ENCODE peak calls at places on chromosomes 5 and 9, in ten cellular contexts. V is ascending aorta; W is H9; Z is prostate gland; A is type B pancreatic cell; T is GM13976; S is epithelial cell of proximal tubule; O is sigmoid colon; B is left ventricle myocardium inferior; H is activated CD8-positive, alpha-beta T cell treated with anti-CD3 and anti-CD28 coated beads for 36 hours. R is an unnamed sample.

GRCh38 chr5:124025306-124025705 is 513.3 kb downstream of the CSNK1G3 start:
- DNase-seq in H (no peak), A (no peak), Z (no peak), V (no peak), S (no peak), B (no peak), T (no peak), W (peak; percentile 30), O (no peak), R (no peak)

GRCh38 chr5:147949711-147950573 is 43.6 kb upstream of the C5orf46 start:
- DNase-seq in T (peak; percentile 58), Z (no peak), H (no peak), W (no peak), S (peak; percentile 18), A (no peak), V (no peak), B (no peak), O (no peak), R (no peak)

GRCh38 chr5:160054047-160054446 is 45.1 kb downstream of the TTC1 start:
- DNase-seq in B (no peak), A (no peak), O (no peak), W (no peak), Z (no peak), S (no peak), T (no peak), H (no peak), V (no peak), R (no peak)

GRCh38 chr9:118170032-118170955 is 466.1 kb downstream of the TLR4 start:
- DNase-seq in A (no peak), B (no peak), S (peak; percentile 13), H (no peak), Z (peak; percentile 6), T (peak; percentile 4), O (no peak), W (peak; percentile 74), V (no peak), R (no peak)

GRCh38 chr5:130337179-130337888 is 433.1 kb downstream of the CHSY3 start:
- DNase-seq in S (peak; percentile 29), Z (no peak), O (no peak), A (no peak), H (no peak), V (no peak), W (no peak), B (no peak), T (no peak), R (no peak)

GRCh38 chr9:34443976-34444375 is 14.4 kb downstream of the FAM219A start:
- DNase-seq in Z (no peak), W (no peak), V (no peak), B (no peak), T (no peak), H (no peak), S (no peak), A (no peak), O (no peak), R (no peak)

GRCh38 chr9:106828965-106829364 is 34.0 kb upstream of the ZNF462 start:
- DNase-seq in B (no peak), S (no peak), T (no peak), Z (no peak), A (no peak), V (no peak), O (no peak), H (no peak), W (no peak), R (no peak)

GRCh38 chr5:1312993-1313833 is 18.3 kb upstream of the TERT start:
- DNase-seq in O (peak; percentile 51), T (peak; percentile 75), B (no peak), W (peak; percentile 20), Z (no peak), A (peak; percentile 43), H (peak; percentile 69), V (no peak), S (no peak), R (peak; percentile 80)

GRCh38 chr9:137167752-137168574 is 1.9 kb downstream of the LRRC26 start:
- DNase-seq in A (no peak), Z (no peak), V (no peak), B (no peak), S (no peak), W (peak; percentile 69), H (no peak), T (peak; percentile 59), O (no peak), R (no peak)

DNA sequence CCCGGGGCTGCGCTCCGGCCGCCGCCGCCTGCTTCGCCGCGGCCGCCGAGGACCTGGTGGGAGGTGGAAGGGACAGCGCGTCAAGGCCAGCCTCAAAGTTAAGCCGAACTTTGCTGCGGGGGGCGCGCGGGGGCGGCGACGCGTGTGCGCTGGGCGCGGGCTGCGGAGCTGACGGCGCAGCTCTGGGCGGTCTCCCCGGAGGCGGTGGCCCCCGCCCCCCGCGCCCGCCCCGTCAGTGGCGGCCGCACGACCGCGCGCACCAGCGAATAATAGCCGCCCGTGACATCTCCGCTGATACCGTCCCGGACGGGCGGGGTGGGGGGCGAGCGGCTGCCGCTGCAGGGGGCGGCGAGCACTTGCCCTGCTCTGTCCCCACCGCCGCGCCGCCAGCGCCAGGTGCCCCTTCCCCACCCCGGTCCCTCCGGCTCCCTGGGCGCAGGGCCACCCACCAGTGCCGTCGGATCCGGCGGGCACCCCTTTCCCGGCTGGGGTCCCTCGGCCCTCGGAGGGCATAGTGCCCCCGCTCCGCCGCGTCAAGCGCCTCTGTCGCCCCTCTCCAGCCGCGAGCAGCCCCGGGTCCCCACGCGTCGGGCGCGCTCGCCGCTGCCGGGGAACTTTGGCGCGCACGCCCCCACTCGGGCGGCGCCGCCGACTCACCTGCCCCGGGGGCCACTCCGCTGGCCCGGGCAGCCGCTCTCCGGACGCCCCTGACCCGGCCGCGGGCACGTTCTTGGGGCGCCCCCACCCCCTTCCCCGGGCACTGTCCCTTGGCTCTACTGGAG is 772 bp upstream of the FAM78A start:
- DNase-seq in W (no peak), V (no peak), H (peak; percentile 54), B (no peak), O (no peak), Z (no peak), A (no peak), T (peak; percentile 68), S (no peak), R (no peak)
- TF ChIP-seq CTCF in W (no peak), V (no peak), H (no peak), B (peak; percentile 16), O (no peak), Z (no peak), A (no peak), T (peak; percentile 15), S (no peak), R (no peak)

GRCh38 chr5:79922626-79923025 is 68.4 kb downstream of the MTX3 start:
- DNase-seq in H (no peak), A (no peak), W (no peak), S (no peak), T (no peak), B (no peak), O (no peak), V (no peak), Z (no peak), R (no peak)

GRCh38 chr5:79929095-79929494 is 62.0 kb downstream of the MTX3 start:
- DNase-seq in W (no peak), V (no peak), T (no peak), B (no peak), H (no peak), Z (no peak), A (no peak), S (no peak), O (no peak), R (no peak)

GRCh38 chr5:79923431-79923830 is 67.6 kb downstream of the MTX3 start:
- DNase-seq in A (no peak), B (no peak), O (no peak), V (no peak), S (no peak), Z (no peak), T (no peak), W (no peak), H (no peak), R (no peak)

GRCh38 chr5:79924936-79925893 is 65.8 kb downstream of the MTX3 start:
- DNase-seq in H (peak; percentile 51), T (no peak), Z (no peak), S (no peak), V (no peak), W (peak; percentile 41), B (no peak), A (no peak), O (no peak), R (no peak)
- TF ChIP-seq CTCF in H (peak; percentile 29), T (no peak), Z (peak; percentile 23), S (peak; percentile 52), V (no peak), W (peak; percentile 66), B (peak; percentile 18), A (peak; percentile 34), O (no peak), R (peak; percentile 7)

DNA sequence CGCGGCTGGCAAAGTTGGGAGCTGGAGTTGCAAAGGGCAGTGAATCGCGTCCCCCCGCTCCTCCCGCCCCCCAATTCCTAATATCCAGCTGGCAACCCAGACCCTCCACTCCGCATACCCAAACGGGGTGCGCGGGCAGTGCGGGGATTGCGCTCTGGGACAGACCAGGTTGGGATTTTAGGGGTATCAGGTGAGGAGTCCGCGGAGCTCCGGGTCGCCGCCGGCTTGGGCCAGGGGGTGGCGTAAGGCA is 553 bp downstream of the IQGAP2 start:
- DNase-seq in S (no peak), B (no peak), A (no peak), W (no peak), H (no peak), T (no peak), O (no peak), Z (peak; percentile 65), V (no peak), R (no peak)
- TF ChIP-seq CTCF in S (peak; percentile 8), B (no peak), A (peak; percentile 62), W (no peak), H (no peak), T (peak; percentile 32), O (no peak), Z (peak; percentile 70), V (no peak), R (peak; percentile 50)

GRCh38 chr5:179187229-179187678 is 127.1 kb downstream of the ZNF354C start:
- DNase-seq in W (peak; percentile 69), T (no peak), A (no peak), V (no peak), Z (no peak), O (no peak), H (no peak), B (no peak), S (no peak), R (no peak)

GRCh38 chr5:179185256-179186091 is 125.3 kb downstream of the ZNF354C start:
- DNase-seq in Z (no peak), B (no peak), V (no peak), T (no peak), S (no peak), A (no peak), W (no peak), H (no peak), O (no peak), R (no peak)

GRCh38 chr5:179184521-179185050 is 124.4 kb downstream of the ZNF354C start:
- DNase-seq in H (no peak), S (no peak), W (no peak), O (no peak), V (no peak), T (no peak), Z (no peak), B (no peak), A (no peak), R (no peak)

GRCh38 chr5:179186801-179187200 is 126.6 kb downstream of the ZNF354C start:
- DNase-seq in H (no peak), O (no peak), S (no peak), T (no peak), Z (no peak), V (no peak), A (no peak), B (no peak), W (no peak), R (no peak)

DNA sequence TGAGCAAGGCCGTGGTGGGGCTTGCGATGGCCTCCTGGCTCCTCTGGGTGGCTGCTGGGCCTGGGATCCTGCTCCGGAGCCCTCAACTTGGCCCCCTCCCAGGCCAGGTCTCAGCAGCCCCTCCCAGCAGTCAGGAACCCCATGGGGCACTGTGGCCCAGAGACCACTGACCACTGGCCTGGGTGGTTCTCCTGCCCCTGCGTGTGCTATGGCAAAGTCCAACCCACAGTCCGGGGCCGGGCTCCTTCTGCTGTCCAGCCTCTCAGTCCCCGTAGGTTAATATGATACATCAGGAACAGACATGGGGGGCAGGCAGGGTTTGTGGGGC is 125.9 kb downstream of the ZNF354C start:
- DNase-seq in T (no peak), Z (no peak), A (no peak), B (no peak), W (no peak), H (no peak), V (no peak), S (no peak), O (no peak), R (no peak)
- TF ChIP-seq CTCF in T (no peak), Z (no peak), A (no peak), B (no peak), W (no peak), H (no peak), V (no peak), S (no peak), O (no peak), R (no peak)